ENCODE peak calls at places on chromosomes 2 and 18, in five cellular contexts. O is activated CD4-positive, CD25-positive, alpha-beta regulatory T cell treated with anti-CD3 and anti-CD28 coated beads, Interleukin-2, amount 50 U/mL, for 72 hours; L is GM03348; Z is left ventricle myocardium superior; Y is right atrium auricular region. Q is an unnamed sample.

GRCh38 chr2:61970807-61971556 is 65.5 kb downstream of the COMMD1 start:
- DNase-seq in L (no peak), O (no peak), Y (no peak), Z (no peak), Q (no peak)

GRCh38 chr2:128452536-128453530 is 134.2 kb upstream of the HS6ST1 start:
- DNase-seq in O (no peak), Y (peak), Z (no peak), L (no peak), Q (no peak)

GRCh38 chr2:25598911-25599310 is 74.5 kb downstream of the DTNB start:
- DNase-seq in L (no peak), O (no peak), Z (no peak), Y (no peak), Q (no peak)

GRCh38 chr2:229422005-229422404 is 150.9 kb upstream of the PID1 start:
- DNase-seq in L (no peak), Y (no peak), O (no peak), Z (no peak), Q (no peak)

GRCh38 chr2:37456479-37456878 is 112.0 kb downstream of the QPCT start:
- DNase-seq in L (no peak), Y (no peak), O (no peak), Z (no peak), Q (no peak)

GRCh38 chr2:84686783-84687442 is 170.6 kb downstream of the DNAH6 start:
- DNase-seq in L (no peak), Z (no peak), Y (no peak), O (no peak), Q (no peak)

GRCh38 chr2:231674587-231675334 is 33.6 kb upstream of the PTMA start:
- DNase-seq in Y (peak), O (peak), L (peak), Z (peak), Q (peak)

GRCh38 chr2:208036357-208036756 is 11.0 kb upstream of the PLEKHM3 start:
- DNase-seq in Y (no peak), L (no peak), O (no peak), Z (no peak), Q (no peak)

GRCh38 chr2:230824406-230824978 is 40.2 kb upstream of the ITM2C start:
- DNase-seq in Z (no peak), O (peak), Y (no peak), L (peak), Q (peak)

GRCh38 chr18:31428211-31428610 is 19.3 kb upstream of the DSG3 start:
- DNase-seq in O (no peak), L (no peak), Y (no peak), Z (no peak), Q (no peak)

GRCh38 chr18:6605115-6605869 is 124.2 kb upstream of the ARHGAP28 start:
- DNase-seq in O (no peak), Y (no peak), L (no peak), Z (no peak), Q (no peak)

GRCh38 chr2:222663448-222663847 is 7.6 kb upstream of the FARSB start:
- DNase-seq in Z (no peak), L (no peak), Y (no peak), O (no peak), Q (no peak)

GRCh38 chr2:1686784-1687105 is 57.6 kb downstream of the PXDN start:
- DNase-seq in L (no peak), Y (no peak), Z (no peak), O (no peak), Q (peak)

GRCh38 chr2:34601561-34601960 is 1002.5 kb upstream of the FAM98A start:
- DNase-seq in Y (no peak), L (no peak), O (no peak), Z (no peak), Q (no peak)

GRCh38 chr2:101748000-101748399 is 50.5 kb downstream of the MAP4K4 start:
- DNase-seq in L (no peak), Y (no peak), O (no peak), Z (no peak), Q (no peak)

GRCh38 chr18:48649231-48649630 is 110.4 kb downstream of the CTIF start:
- DNase-seq in O (no peak), Z (no peak), L (no peak), Y (no peak), Q (no peak)

GRCh38 chr2:191508738-191509137 is 169.2 kb upstream of the NABP1 start:
- DNase-seq in O (no peak), L (no peak), Y (no peak), Z (no peak), Q (no peak)

GRCh38 chr2:107633580-107634147 is 193.0 kb upstream of the RGPD4 start:
- DNase-seq in Z (no peak), Y (no peak), O (no peak), L (peak), Q (peak)

GRCh38 chr2:108244667-108245414 is 5.1 kb downstream of the SULT1C3 start:
- DNase-seq in L (no peak), Y (no peak), Z (no peak), O (no peak), Q (no peak)

GRCh38 chr18:53629356-53629755 is 595.1 kb downstream of the MBD2 start:
- DNase-seq in L (no peak), O (no peak), Y (no peak), Z (no peak), Q (no peak)

GRCh38 chr2:70202236-70202806 is 11.5 kb upstream of the C2orf42 start:
- DNase-seq in L (no peak), Y (no peak), O (no peak), Z (no peak), Q (no peak)

GRCh38 chr2:135638825-135639224 is 102.8 kb upstream of the UBXN4 start:
- DNase-seq in L (no peak), Z (no peak), Y (no peak), O (no peak), Q (no peak)

GRCh38 chr2:156333951-156334495 is 1.5 kb upstream of the NR4A2 start:
- DNase-seq in Y (peak), Z (peak), L (peak), O (peak), Q (peak)